ENCODE peak calls at places on chromosomes 7 and 10, in five cellular contexts. Y is body of pancreas; C is IMR-90; G is effector memory CD4-positive, alpha-beta T cell; R is neuronal stem cell. Z is an unnamed sample. For H3K9me3, the result is how much of the 10 kb centered on the place peaks cover.

GRCh38 chr10:42615419-42615818 is 23.0 kb downstream of the ZNF33B start:
- DNase-seq in Y (no peak), C (no peak), G (no peak), R (no peak), Z (no peak)

GRCh38 chr10:42988517-42989395 is 88.1 kb upstream of the RET start:
- DNase-seq in Y (peak), C (no peak), G (no peak), R (no peak), Z (peak)

GRCh38 chr10:71835671-71836593 is 15.1 kb downstream of the PSAP start:
- DNase-seq in Y (peak), C (peak), G (no peak), R (no peak), Z (no peak)

GRCh38 chr10:85447690-85448089 is 918.9 kb downstream of the GRID1 start:
- DNase-seq in Y (no peak), C (no peak), G (no peak), R (no peak), Z (no peak)

GRCh38 chr10:76640765-76641164 is 996.8 kb downstream of the KCNMA1 start:
- DNase-seq in Y (no peak), C (peak), G (no peak), R (no peak), Z (no peak)

GRCh38 chr7:133481676-133482075 is 228.8 kb downstream of the EXOC4 start:
- DNase-seq in Y (no peak), C (peak), G (no peak), R (no peak), Z (no peak)

GRCh38 chr10:88557659-88558058 is 25.5 kb downstream of the RNLS start:
- DNase-seq in Y (no peak), C (peak), G (no peak), R (no peak), Z (no peak)

GRCh38 chr10:80356563-80356999 is at the start of the genes DYDC1 and DYDC2:
- DNase-seq in Y (peak), C (no peak), G (no peak), R (peak), Z (peak)

GRCh38 chr10:124558901-124559321 is 97.3 kb downstream of the LHPP start:
- DNase-seq in Y (no peak), C (peak), G (no peak), R (no peak), Z (no peak)

GRCh38 chr7:123425246-123425645 is 109.1 kb downstream of the IQUB start:
- DNase-seq in Y (no peak), C (no peak), G (no peak), R (no peak), Z (no peak)

GRCh38 chr10:132685921-132686680 is 99.8 kb downstream of the NKX6-2 start:
- DNase-seq in Y (peak), C (no peak), G (no peak), R (no peak), Z (no peak)

GRCh38 chr10:1057106-1057657 is 997 bp downstream of the WDR37 start:
- DNase-seq in Y (no peak), C (no peak), G (no peak), R (no peak), Z (no peak)

GRCh38 chr7:95547949-95548348 is 48.4 kb downstream of the PDK4 start:
- DNase-seq in Y (no peak), C (no peak), G (no peak), R (no peak), Z (no peak)

GRCh38 chr10:31804416-31804815 is 124.2 kb downstream of the ARHGAP12 start:
- DNase-seq in Y (no peak), C (no peak), G (no peak), R (no peak), Z (no peak)

GRCh38 chr7:12570148-12570528 is 382 bp upstream of the SCIN start:
- DNase-seq in Y (peak), C (no peak), G (no peak), R (no peak), Z (no peak)

GRCh38 chr7:64832136-64832535 is 37.9 kb downstream of the ZNF138 start:
- DNase-seq in Y (no peak), C (no peak), G (no peak), R (no peak), Z (no peak)

GRCh38 chr7:158192184-158192835 is 395.3 kb downstream of the PTPRN2 start:
- DNase-seq in Y (no peak), C (no peak), G (no peak), R (no peak), Z (no peak)

GRCh38 chr7:158188676-158189075 is 398.9 kb downstream of the PTPRN2 start:
- DNase-seq in Y (no peak), C (no peak), G (no peak), R (no peak), Z (no peak)

GRCh38 chr7:158191671-158192070 is 396.0 kb downstream of the PTPRN2 start:
- DNase-seq in Y (no peak), C (no peak), G (no peak), R (no peak), Z (no peak)

GRCh38 chr7:158192956-158193355 is 394.7 kb downstream of the PTPRN2 start:
- DNase-seq in Y (no peak), C (no peak), G (no peak), R (no peak), Z (no peak)

DNA sequence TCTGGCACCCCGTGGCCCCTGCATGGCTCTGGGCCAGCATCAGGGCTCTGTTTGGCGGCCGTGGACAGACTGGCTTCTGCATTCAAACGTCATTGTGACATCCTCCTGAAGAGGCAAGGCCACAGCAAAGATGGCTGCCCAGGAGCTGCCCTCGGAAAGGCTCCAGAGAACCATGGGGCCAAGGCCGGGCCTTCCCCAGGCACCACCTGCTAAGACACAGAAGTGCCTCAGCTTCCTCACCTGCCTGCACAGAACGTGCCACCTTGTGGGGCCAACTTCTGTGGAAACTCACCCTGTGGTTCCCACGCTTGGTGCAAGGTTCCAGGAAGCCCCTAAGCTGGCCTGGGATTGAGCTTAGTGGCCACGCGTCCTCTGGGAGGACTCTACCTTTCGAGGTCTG is 396.9 kb downstream of the PTPRN2 start:
- DNase-seq in Y (no peak), C (no peak), G (no peak), R (no peak), Z (no peak)
- H3K9me3 ChIP-seq in Y (under half), C (half or more), G (under half), R (under half), Z (under half)

GRCh38 chr7:157937432-157937831 is 600.6 kb downstream of the DNAJB6 start:
- DNase-seq in Y (no peak), C (no peak), G (no peak), R (no peak), Z (no peak)
- H3K9me3 ChIP-seq in Y (under half), C (half or more), G (under half), R (under half), Z (under half)

GRCh38 chr7:157499121-157499834 is 162.5 kb downstream of the DNAJB6 start:
- DNase-seq in Y (no peak), C (no peak), G (no peak), R (no peak), Z (peak)
- H3K9me3 ChIP-seq in Y (under half), C (under half), G (under half), R (under half), Z (under half)

GRCh38 chr10:130282492-130283233 is 146.5 kb downstream of the GLRX3 start:
- DNase-seq in Y (no peak), C (no peak), G (no peak), R (no peak), Z (no peak)

GRCh38 chr10:130283234-130283574 is 147.0 kb downstream of the GLRX3 start:
- DNase-seq in Y (no peak), C (no peak), G (no peak), R (no peak), Z (no peak)
- H3K9me3 ChIP-seq in Y (under half), C (under half), G (half or more), R (under half), Z (half or more)

DNA sequence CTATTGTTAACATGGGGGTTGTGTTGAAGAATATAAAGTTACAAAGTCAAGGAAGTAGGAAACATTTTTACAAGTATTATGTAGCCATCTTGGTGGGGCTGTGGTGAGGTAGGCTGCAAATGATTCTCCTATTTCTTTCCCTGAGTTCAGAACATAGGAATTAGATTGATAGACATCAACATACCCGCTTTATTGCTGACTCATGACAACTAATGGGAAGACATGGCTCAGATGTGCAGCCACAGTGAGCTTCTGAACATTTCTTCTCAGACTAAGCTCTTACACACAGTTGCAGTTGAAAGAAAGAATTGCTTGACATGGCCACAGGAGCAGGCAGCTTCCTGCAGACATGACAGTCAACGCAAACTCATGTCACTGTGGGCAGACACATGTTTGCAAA is 110.7 kb downstream of the ANKRD30A start:
- DNase-seq in Y (no peak), C (no peak), G (no peak), R (no peak), Z (no peak)
- H3K9me3 ChIP-seq in Y (under half), C (under half), G (under half), R (under half), Z (half or more)

GRCh38 chr10:24495666-24496065 is 228.0 kb downstream of the ARHGAP21 start:
- DNase-seq in Y (no peak), C (no peak), G (no peak), R (no peak), Z (no peak)
- H3K9me3 ChIP-seq in Y (under half), C (under half), G (under half), R (under half), Z (under half)

DNA sequence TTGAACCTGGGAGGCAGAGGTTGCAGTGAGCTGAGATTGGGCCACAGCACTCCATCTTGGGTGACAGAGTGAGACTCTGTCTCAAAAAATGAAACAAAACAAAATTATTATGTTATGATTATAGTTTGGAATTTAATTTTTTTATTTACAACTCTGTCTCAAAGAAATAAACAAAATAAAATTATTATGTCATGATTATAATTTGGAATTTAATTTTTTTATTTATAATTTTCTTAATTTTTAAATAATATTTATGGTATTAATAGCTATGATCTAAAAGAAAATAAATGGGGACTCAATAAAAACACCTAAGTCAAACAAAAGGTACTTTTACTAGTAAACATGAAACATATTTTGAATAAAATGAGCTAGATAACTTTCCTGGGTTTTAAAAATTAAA is 994.8 kb upstream of the GHITM start:
- DNase-seq in Y (no peak), C (no peak), G (no peak), R (no peak), Z (no peak)
- H3K9me3 ChIP-seq in Y (under half), C (under half), G (under half), R (under half), Z (under half)

DNA sequence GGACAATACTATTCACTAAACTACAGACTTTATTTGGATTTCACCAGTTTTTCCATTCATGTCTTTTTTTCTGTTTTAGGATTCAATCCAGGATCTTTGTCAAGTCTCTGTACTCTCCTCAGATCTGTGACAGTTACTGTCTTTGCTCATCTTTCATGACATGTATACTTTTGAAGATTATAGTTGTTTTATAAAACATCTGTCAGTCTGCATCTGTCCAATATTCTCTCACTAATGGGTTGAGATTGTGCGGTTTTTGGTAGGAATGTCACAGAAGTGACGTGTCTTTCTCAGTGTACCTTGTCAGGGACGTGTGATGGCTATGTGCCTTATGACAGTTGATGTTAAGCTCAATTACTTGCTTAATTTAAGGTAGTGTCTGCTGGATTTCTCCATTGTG is 124.9 kb upstream of the TPK1 start:
- DNase-seq in Y (no peak), C (no peak), G (no peak), R (no peak), Z (no peak)
- H3K9me3 ChIP-seq in Y (under half), C (under half), G (under half), R (under half), Z (under half)

GRCh38 chr7:26619348-26619747 is 245.0 kb downstream of the SKAP2 start:
- DNase-seq in Y (no peak), C (no peak), G (no peak), R (no peak), Z (no peak)
- H3K9me3 ChIP-seq in Y (under half), C (under half), G (under half), R (under half), Z (under half)

Z was measured in H1.